ENCODE peak calls at places on chromosomes 3 and 15, in four cellular contexts. D is mesenchymal stem cell, I is OCI-LY7, Z is GM23338. F is an unnamed sample.

GRCh38 chr15:27864076-27864475 is 235.0 kb downstream of the OCA2 start:
- DNase-seq in I (no peak), Z (no peak), D (no peak), F (no peak)

GRCh38 chr3:53545365-53546031 is 51.1 kb downstream of the CACNA1D start:
- DNase-seq in D (no peak), Z (no peak), I (no peak), F (no peak)

GRCh38 chr15:101441706-101442105 is 47.8 kb downstream of the PCSK6 start:
- DNase-seq in D (no peak), Z (no peak), I (no peak), F (no peak)

GRCh38 chr3:185646382-185647133 is 60.5 kb downstream of the SENP2 start:
- DNase-seq in I (no peak), D (no peak), Z (peak; percentile 39), F (no peak)

GRCh38 chr3:72448375-72448823 is 399.8 kb downstream of the SHQ1 start:
- DNase-seq in Z (no peak), I (no peak), D (no peak), F (no peak)

GRCh38 chr3:63656791-63657190 is 4.3 kb downstream of the SNTN start:
- DNase-seq in Z (no peak), D (no peak), I (no peak), F (peak; percentile 21)

GRCh38 chr15:52622791-52623190 is 54.0 kb upstream of the ARPP19 start:
- DNase-seq in Z (no peak), D (no peak), I (no peak), F (no peak)

GRCh38 chr3:127708837-127709236 is 36.1 kb downstream of the ABTB1 start:
- DNase-seq in D (no peak), I (no peak), Z (no peak), F (no peak)

GRCh38 chr3:46999516-47000197 is 20.2 kb downstream of the NBEAL2 start:
- DNase-seq in Z (no peak), I (no peak), D (no peak), F (no peak)

GRCh38 chr3:38563070-38563901 is 67.1 kb downstream of the EXOG start:
- DNase-seq in Z (no peak), I (no peak), D (no peak), F (no peak)

GRCh38 chr15:33089878-33090757 is 104.4 kb downstream of the FMN1 start:
- DNase-seq in Z (no peak), D (peak; percentile 90), I (no peak), F (peak; percentile 79)

GRCh38 chr15:53196235-53196634 is 406.1 kb upstream of the ONECUT1 start:
- DNase-seq in D (no peak), Z (no peak), I (no peak), F (no peak)

GRCh38 chr3:66499881-66500574 is 794 bp downstream of the LRIG1 start:
- DNase-seq in Z (no peak), D (peak; percentile 28), I (peak; percentile 40), F (peak; percentile 1)

GRCh38 chr3:124907957-124908356 is 20.8 kb upstream of the ITGB5 start:
- DNase-seq in Z (peak; percentile 39), D (no peak), I (no peak), F (no peak)

GRCh38 chr3:129575987-129576364 is 30.5 kb downstream of the PLXND1 start:
- DNase-seq in D (no peak), Z (peak; percentile 53), I (peak; percentile 53), F (no peak)

GRCh38 chr3:37324752-37325407 is 150.5 kb upstream of the LRRFIP2 start:
- DNase-seq in Z (no peak), I (no peak), D (no peak), F (no peak)

GRCh38 chr15:68334661-68335124 is 57.1 kb downstream of the FEM1B start:
- DNase-seq in Z (no peak), D (peak; percentile 69), I (no peak), F (no peak)

GRCh38 chr15:79067969-79068368 is 22.6 kb downstream of the RASGRF1 start:
- DNase-seq in D (no peak), Z (no peak), I (no peak), F (no peak)

GRCh38 chr3:7759630-7760029 is 742.0 kb upstream of the LMCD1 start:
- DNase-seq in I (no peak), Z (no peak), D (no peak), F (no peak)

GRCh38 chr15:100760357-100760903 is 119.2 kb upstream of the ALDH1A3 start:
- DNase-seq in I (no peak), D (peak; percentile 25), Z (no peak), F (no peak)

GRCh38 chr15:54815546-54815945 is 381.2 kb downstream of the RSL24D1 start:
- DNase-seq in Z (no peak), I (no peak), D (no peak), F (no peak)

GRCh38 chr3:180059351-180059750 is 22.6 kb upstream of the PEX5L start:
- DNase-seq in Z (no peak), D (no peak), I (no peak), F (peak; percentile 64)

GRCh38 chr3:129672412-129672811 is 65.9 kb upstream of the PLXND1 start:
- DNase-seq in Z (no peak), I (no peak), D (no peak), F (no peak)

GRCh38 chr15:34737379-34737928 is 17.3 kb downstream of the GJD2 start:
- DNase-seq in I (no peak), Z (no peak), D (no peak), F (peak; percentile 35)

GRCh38 chr15:58396181-58396580 is 35.6 kb upstream of the LIPC start:
- DNase-seq in Z (no peak), D (peak; percentile 86), I (no peak), F (peak; percentile 92)

GRCh38 chr15:98649621-98649995 is 1.3 kb downstream of the IGF1R start:
- DNase-seq in I (peak; percentile 9), Z (no peak), D (peak; percentile 67), F (no peak)

GRCh38 chr15:95365615-95366107 is 964.8 kb upstream of the NR2F2 start:
- DNase-seq in D (peak; percentile 84), I (no peak), Z (no peak), F (no peak)

GRCh38 chr3:46065751-46066256 is 38.5 kb upstream of the XCR1 start:
- DNase-seq in I (no peak), D (no peak), Z (peak; percentile 17), F (no peak)

GRCh38 chr15:82128401-82129143 is 82.8 kb upstream of the MEX3B start:
- DNase-seq in I (no peak), D (peak; percentile 46), Z (no peak), F (no peak)

GRCh38 chr3:118817748-118818165 is 216.9 kb downstream of the IGSF11 start:
- DNase-seq in Z (peak; percentile 88), D (peak; percentile 57), I (peak; percentile 67), F (peak; percentile 42)

GRCh38 chr3:169410430-169410829 is 253.1 kb downstream of the MECOM start:
- DNase-seq in Z (no peak), D (no peak), I (no peak), F (no peak)

GRCh38 chr3:68424796-68425460 is 507.4 kb downstream of the TAFA4 start:
- DNase-seq in D (peak; percentile 80), I (no peak), Z (no peak), F (no peak)

DNA sequence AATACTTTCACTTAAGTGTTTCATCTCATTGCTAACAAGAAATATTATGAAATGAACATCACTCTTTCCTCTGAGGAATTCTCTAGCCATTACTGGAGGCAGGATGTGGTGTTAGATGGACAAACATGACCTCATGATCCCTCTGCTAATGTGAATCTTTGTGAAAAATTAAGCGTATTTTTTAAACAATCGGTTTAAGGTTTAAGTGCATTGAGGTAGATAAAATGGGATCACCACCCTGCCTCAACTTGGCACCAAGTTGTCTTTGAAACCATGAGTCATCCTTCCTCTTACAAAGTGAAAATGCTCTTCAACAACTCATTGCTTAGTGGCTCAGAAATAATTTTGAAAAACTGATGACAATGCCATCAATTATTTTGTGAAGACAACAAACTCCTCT is 76.0 kb upstream of the DCBLD2 start:
- DNase-seq in D (peak; percentile 75), I (no peak), Z (no peak), F (peak; percentile 90)
- H3K4me2 ChIP-seq in D (no peak overlapping the region), I (no peak overlapping the region), Z (no peak overlapping the region), F (peak overlapping the region; percentile 70)

GRCh38 chr3:171439996-171440395 is 20.2 kb downstream of the TNIK start:
- DNase-seq in Z (no peak), D (peak; percentile 34), I (no peak), F (no peak)
- H2AFZ ChIP-seq in Z (no peak overlapping the region), D (no peak overlapping the region), I (no peak overlapping the region), F (no peak overlapping the region)

DNA sequence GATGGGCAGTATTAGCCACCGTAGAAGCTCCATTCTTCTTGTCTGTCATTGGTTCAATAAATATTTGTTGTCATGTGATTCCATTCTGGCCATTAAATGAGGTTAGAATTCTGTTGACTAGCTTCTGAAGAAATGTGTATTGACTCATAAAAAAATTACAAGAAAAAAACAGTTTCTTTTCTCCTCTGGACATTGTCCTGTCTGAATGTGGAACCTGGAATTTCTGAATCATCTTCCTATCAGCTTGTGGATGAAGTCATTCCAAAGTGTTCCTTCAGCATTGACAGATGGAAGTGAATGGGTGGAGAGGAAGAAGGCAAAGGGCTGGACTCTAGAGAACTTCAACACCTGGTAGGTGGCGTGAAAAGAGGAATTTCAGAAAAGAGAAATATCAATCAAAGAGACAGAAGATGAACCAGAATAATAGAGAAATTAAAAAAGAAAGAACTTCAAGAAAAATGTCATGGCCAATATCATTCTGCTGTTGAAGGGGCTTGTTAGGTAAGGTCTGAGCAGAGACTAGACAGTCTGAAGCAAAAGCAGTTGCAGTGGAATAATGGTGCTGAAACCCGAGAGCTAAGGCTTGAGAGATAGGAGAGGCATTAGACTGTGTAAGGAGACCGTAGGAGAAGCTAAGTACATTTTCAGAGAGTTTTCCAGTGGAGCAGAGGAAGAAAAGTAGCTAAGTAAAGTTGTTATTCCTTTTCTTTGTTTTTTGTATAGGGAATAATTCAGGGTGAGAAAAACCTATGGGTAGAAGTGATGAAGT is 806.6 kb downstream of the SQOR start:
- DNase-seq in I (no peak), Z (no peak), D (peak; percentile 83), F (no peak)
- H3K4me2 ChIP-seq in I (no peak overlapping the region), Z (no peak overlapping the region), D (no peak overlapping the region), F (no peak overlapping the region)

GRCh38 chr15:89401636-89402252 is 67.1 kb upstream of the POLG start:
- DNase-seq in I (no peak), D (peak; percentile 87), Z (no peak), F (peak; percentile 48)
- H2AFZ ChIP-seq in I (no peak overlapping the region), D (no peak overlapping the region), Z (no peak overlapping the region), F (no peak overlapping the region)

GRCh38 chr15:40843885-40844542 is at the start of gene SPINT1:
- DNase-seq in D (peak; percentile 22), Z (peak; percentile 74), I (no peak), F (peak; percentile 85)
- H3K4me2 ChIP-seq in D (peak within 1 kb of the TSS; percentile 72), Z (peak within 1 kb of the TSS; percentile 100), I (peak within 1 kb of the TSS; percentile 67), F (peak within 1 kb of the TSS; percentile 92)

GRCh38 chr15:60326824-60327654 is 70.7 kb downstream of the ANXA2 start:
- DNase-seq in D (peak; percentile 57), I (peak; percentile 51), Z (peak; percentile 79), F (peak; percentile 48)
- H2AFZ ChIP-seq in D (no peak overlapping the region), I (no peak overlapping the region), Z (no peak overlapping the region), F (no peak overlapping the region)

DNA sequence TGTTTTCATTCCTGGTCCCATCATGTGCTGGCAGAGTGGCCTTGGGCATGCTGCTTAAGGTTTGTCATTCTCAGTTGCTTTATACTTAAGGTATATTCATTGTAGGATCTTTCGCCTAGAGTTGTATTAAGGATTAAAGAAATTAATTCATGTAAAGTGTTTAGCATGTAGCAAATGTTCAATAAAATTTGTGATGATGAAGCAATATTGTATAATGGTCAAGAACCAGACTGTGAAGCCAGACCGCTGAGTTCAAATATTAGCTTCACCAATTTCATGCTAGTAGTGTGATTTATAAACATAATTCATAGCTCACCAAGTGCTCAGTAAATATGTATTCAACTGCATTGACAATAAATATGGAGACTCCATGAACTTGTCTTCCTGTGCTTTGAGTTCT is 178.5 kb downstream of the BBX start:
- DNase-seq in Z (no peak), I (no peak), D (no peak), F (no peak)
- H3K4me2 ChIP-seq in Z (no peak overlapping the region), I (no peak overlapping the region), D (no peak overlapping the region), F (no peak overlapping the region)